ENCODE peak calls at places on chromosomes 3 and 15, in ten cellular contexts. R, G, Z, K, E, L, I, F, J and U are unnamed samples.

GRCh38 chr3:177811111-177811510 is 613.8 kb upstream of the TBL1XR1 start:
- DNase-seq in R (no peak), G (no peak), Z (no peak), K (no peak), E (no peak), L (no peak), I (no peak), F (no peak), J (no peak), U (no peak)

GRCh38 chr3:45224824-45225464 is 1.1 kb downstream of the TMEM158 start:
- DNase-seq in R (peak), G (no peak), Z (no peak), K (peak), E (peak), L (peak), I (no peak), F (peak), J (peak), U (no peak)

GRCh38 chr3:104564045-104564643 is 802.6 kb upstream of the ALCAM start:
- DNase-seq in R (no peak), G (peak), Z (peak), K (no peak), E (peak), L (peak), I (no peak), F (peak), J (peak), U (no peak)

GRCh38 chr3:188437921-188438320 is 284.0 kb downstream of the LPP start:
- DNase-seq in R (no peak), G (no peak), Z (no peak), K (no peak), E (no peak), L (no peak), I (no peak), F (peak), J (peak), U (no peak)

GRCh38 chr15:33011976-33012375 is 182.5 kb downstream of the FMN1 start:
- DNase-seq in R (no peak), G (no peak), Z (no peak), K (no peak), E (no peak), L (no peak), I (no peak), F (no peak), J (no peak), U (no peak)

GRCh38 chr15:42577514-42578031 is 2.2 kb downstream of the STARD9 start:
- DNase-seq in R (no peak), G (no peak), Z (no peak), K (no peak), E (peak), L (no peak), I (no peak), F (peak), J (no peak), U (no peak)

GRCh38 chr3:37668831-37669610 is 192.7 kb upstream of the CTDSPL start:
- DNase-seq in R (no peak), G (no peak), Z (no peak), K (peak), E (no peak), L (no peak), I (no peak), F (no peak), J (peak), U (no peak)

GRCh38 chr15:58536414-58536813 is 104.6 kb downstream of the LIPC start:
- DNase-seq in R (no peak), G (no peak), Z (no peak), K (no peak), E (no peak), L (no peak), I (no peak), F (no peak), J (no peak), U (no peak)

GRCh38 chr3:189460511-189460910 is 170.7 kb upstream of the TP63 start:
- DNase-seq in R (no peak), G (no peak), Z (no peak), K (no peak), E (no peak), L (no peak), I (no peak), F (no peak), J (no peak), U (no peak)

GRCh38 chr3:23455084-23455483 is 252.0 kb downstream of the UBE2E2 start:
- DNase-seq in R (no peak), G (no peak), Z (no peak), K (no peak), E (peak), L (no peak), I (peak), F (peak), J (peak), U (no peak)

GRCh38 chr3:126692858-126693257 is 11.2 kb upstream of the CHCHD6 start:
- DNase-seq in R (no peak), G (no peak), Z (no peak), K (no peak), E (no peak), L (no peak), I (no peak), F (no peak), J (no peak), U (no peak)

GRCh38 chr3:67719333-67719732 is 64.9 kb upstream of the SUCLG2 start:
- DNase-seq in R (no peak), G (no peak), Z (no peak), K (no peak), E (no peak), L (no peak), I (no peak), F (no peak), J (no peak), U (no peak)

GRCh38 chr3:46642971-46643370 is 30.6 kb downstream of the FAM240A start:
- DNase-seq in R (no peak), G (no peak), Z (no peak), K (no peak), E (no peak), L (no peak), I (no peak), F (peak), J (no peak), U (no peak)

GRCh38 chr3:54198556-54198955 is 76.2 kb downstream of the CACNA2D3 start:
- DNase-seq in R (no peak), G (no peak), Z (no peak), K (no peak), E (no peak), L (no peak), I (no peak), F (no peak), J (no peak), U (no peak)

GRCh38 chr3:40104441-40104840 is 205.1 kb upstream of the EIF1B start:
- DNase-seq in R (no peak), G (no peak), Z (no peak), K (no peak), E (no peak), L (no peak), I (no peak), F (no peak), J (no peak), U (no peak)

GRCh38 chr3:125156491-125156890 is 56.1 kb downstream of the SLC12A8 start:
- DNase-seq in R (peak), G (no peak), Z (no peak), K (no peak), E (no peak), L (no peak), I (no peak), F (no peak), J (no peak), U (no peak)

GRCh38 chr3:176431073-176431472 is 766.2 kb downstream of the TBL1XR1 start:
- DNase-seq in R (no peak), G (no peak), Z (no peak), K (no peak), E (no peak), L (no peak), I (no peak), F (no peak), J (no peak), U (no peak)

GRCh38 chr3:138688871-138689299 is 80.3 kb downstream of the FAIM start:
- DNase-seq in R (no peak), G (no peak), Z (no peak), K (no peak), E (no peak), L (no peak), I (no peak), F (no peak), J (peak), U (no peak)

GRCh38 chr3:148006508-148006907 is 597.3 kb downstream of the ZIC1 start:
- DNase-seq in R (no peak), G (no peak), Z (no peak), K (no peak), E (peak), L (no peak), I (no peak), F (peak), J (peak), U (no peak)

GRCh38 chr3:188220988-188221818 is 67.2 kb downstream of the LPP start:
- DNase-seq in R (peak), G (no peak), Z (no peak), K (no peak), E (peak), L (no peak), I (no peak), F (no peak), J (peak), U (peak)

GRCh38 chr3:141530133-141530768 is 43.4 kb downstream of the RASA2 start:
- DNase-seq in R (no peak), G (no peak), Z (no peak), K (no peak), E (peak), L (no peak), I (no peak), F (peak), J (peak), U (no peak)

GRCh38 chr3:182739619-182740018 is 53.7 kb upstream of the ATP11B start:
- DNase-seq in R (no peak), G (no peak), Z (no peak), K (no peak), E (peak), L (no peak), I (no peak), F (peak), J (no peak), U (no peak)

GRCh38 chr3:58116985-58117384 is 93.8 kb downstream of the DNASE1L3 start:
- DNase-seq in R (no peak), G (no peak), Z (no peak), K (no peak), E (no peak), L (no peak), I (no peak), F (no peak), J (peak), U (no peak)

GRCh38 chr3:3552741-3553140 is 246.5 kb upstream of the LRRN1 start:
- DNase-seq in R (no peak), G (no peak), Z (no peak), K (no peak), E (no peak), L (no peak), I (no peak), F (no peak), J (peak), U (no peak)

GRCh38 chr3:120157681-120158080 is 63.4 kb upstream of the GSK3B start:
- DNase-seq in R (no peak), G (no peak), Z (no peak), K (no peak), E (no peak), L (no peak), I (no peak), F (no peak), J (no peak), U (no peak)

GRCh38 chr3:35800960-35801459 is 161.7 kb downstream of the ARPP21 start:
- DNase-seq in R (no peak), G (no peak), Z (no peak), K (no peak), E (no peak), L (no peak), I (no peak), F (no peak), J (peak), U (no peak)

GRCh38 chr3:147925272-147925671 is 516.1 kb downstream of the ZIC1 start:
- DNase-seq in R (no peak), G (no peak), Z (no peak), K (no peak), E (no peak), L (no peak), I (no peak), F (peak), J (no peak), U (no peak)

GRCh38 chr3:134214239-134214638 is 36.4 kb downstream of the RYK start:
- DNase-seq in R (no peak), G (no peak), Z (no peak), K (no peak), E (no peak), L (no peak), I (no peak), F (no peak), J (no peak), U (no peak)

GRCh38 chr15:34709866-34710265 is 44.9 kb downstream of the GJD2 start:
- DNase-seq in R (no peak), G (no peak), Z (no peak), K (no peak), E (no peak), L (no peak), I (no peak), F (peak), J (no peak), U (no peak)

GRCh38 chr3:124860599-124860998 is 26.6 kb downstream of the ITGB5 start:
- DNase-seq in R (peak), G (no peak), Z (no peak), K (peak), E (peak), L (no peak), I (no peak), F (peak), J (peak), U (peak)

GRCh38 chr3:10757821-10758130 is 58.3 kb upstream of the SLC6A11 start:
- DNase-seq in R (no peak), G (no peak), Z (no peak), K (no peak), E (no peak), L (peak), I (no peak), F (peak), J (no peak), U (no peak)

GRCh38 chr3:56915969-56916586 is 114.3 kb upstream of the ARHGEF3 start:
- DNase-seq in R (no peak), G (peak), Z (peak), K (peak), E (no peak), L (peak), I (peak), F (no peak), J (no peak), U (no peak)

GRCh38 chr15:39404767-39405173 is 176.1 kb upstream of the THBS1 start:
- DNase-seq in R (peak), G (no peak), Z (no peak), K (no peak), E (peak), L (no peak), I (no peak), F (peak), J (peak), U (no peak)